ENCODE peak calls at places on chromosomes 7 and 10, in six cellular contexts. Q is ELF-1, J is Kasumi-1, M is cardiac fibroblast, T is foreskin keratinocyte, R is NCI-H1092 treated with DMSO at 0.1 percent for 48 hours. S is an unnamed sample.
A peak's percentile ranks its signal among the peaks of the same experiment; 100 is the strongest.

GRCh38 chr7:27462575-27463270 is 200.0 kb downstream of the HIBADH start:
- DNase-seq in Q (no peak), J (no peak), M (peak; percentile 74), T (no peak), R (no peak), S (no peak)

GRCh38 chr7:12434012-12434642 is 30.5 kb upstream of the VWDE start:
- DNase-seq in Q (no peak), J (no peak), M (no peak), T (no peak), R (peak; percentile 64), S (no peak)

GRCh38 chr7:151395036-151395367 is 14.8 kb downstream of the WDR86 start:
- DNase-seq in Q (peak; percentile 85), J (no peak), M (no peak), T (no peak), R (no peak), S (no peak)

GRCh38 chr10:529831-530230 is 159.6 kb downstream of the DIP2C start:
- DNase-seq in Q (no peak), J (no peak), M (no peak), T (no peak), R (no peak), S (no peak)

GRCh38 chr10:72814134-72814790 is 79.3 kb upstream of the OIT3 start:
- DNase-seq in Q (no peak), J (no peak), M (peak; percentile 36), T (no peak), R (no peak), S (no peak)

GRCh38 chr10:61463035-61463909 is 10.1 kb upstream of the TMEM26 start:
- DNase-seq in Q (no peak), J (no peak), M (peak; percentile 77), T (no peak), R (no peak), S (no peak)

GRCh38 chr7:12403287-12404181 is at the start of gene VWDE:
- DNase-seq in Q (peak; percentile 90), J (peak; percentile 46), M (peak; percentile 18), T (no peak), R (peak; percentile 97), S (no peak)

GRCh38 chr7:18607025-18607424 is 111.5 kb downstream of the HDAC9 start:
- DNase-seq in Q (no peak), J (no peak), M (peak; percentile 41), T (no peak), R (no peak), S (no peak)

GRCh38 chr7:102432476-102433318 is 678 bp upstream of the ORAI2 start:
- DNase-seq in Q (no peak), J (no peak), M (no peak), T (no peak), R (peak; percentile 9), S (no peak)

GRCh38 chr7:46969303-46970130 is 612.4 kb downstream of the TNS3 start:
- DNase-seq in Q (no peak), J (no peak), M (peak; percentile 24), T (peak; percentile 20), R (no peak), S (no peak)

S was measured in left lobe of liver.